ENCODE peak calls at places on chromosomes 1 and 21, in seven cellular contexts. I is adrenal gland, D is cardiac muscle cell, M is RWPE1, X is IMR-90, S is pancreas, G is A549. U is an unnamed sample.

GRCh38 chr1:38831753-38832734 is 27.5 kb downstream of the RRAGC start:
- DNase-seq in I (no peak), D (no peak), M (no peak), X (no peak), S (no peak), G (no peak), U (no peak)

GRCh38 chr1:239993333-239993732 is 98.3 kb upstream of the FMN2 start:
- DNase-seq in I (no peak), D (no peak), M (no peak), X (no peak), S (no peak), G (no peak), U (no peak)

GRCh38 chr1:51392241-51392640 is 61.9 kb upstream of the TTC39A start:
- DNase-seq in I (no peak), D (no peak), M (no peak), X (no peak), S (no peak), G (no peak), U (no peak)

GRCh38 chr1:214670098-214670497 is 67.1 kb downstream of the CENPF start:
- DNase-seq in I (peak), D (peak), M (no peak), X (peak), S (peak), G (no peak), U (peak)

GRCh38 chr1:31523769-31524168 is 52.5 kb upstream of the TINAGL1 start:
- DNase-seq in I (peak), D (no peak), M (no peak), X (no peak), S (no peak), G (no peak), U (peak)

GRCh38 chr1:158146165-158146564 is 34.5 kb upstream of the CD1D start:
- DNase-seq in I (peak), D (peak), M (peak), X (peak), S (no peak), G (no peak), U (no peak)

GRCh38 chr21:37684577-37684976 is 231.7 kb downstream of the KCNJ6 start:
- DNase-seq in I (no peak), D (no peak), M (no peak), X (no peak), S (no peak), G (no peak), U (no peak)

GRCh38 chr1:44030606-44031050 is 634 bp downstream of the SLC6A9 start:
- DNase-seq in I (peak), D (peak), M (peak), X (peak), S (no peak), G (no peak), U (no peak)

GRCh38 chr1:192810253-192810880 is 1.5 kb downstream of the RGS2 start:
- DNase-seq in I (peak), D (peak), M (no peak), X (peak), S (no peak), G (no peak), U (no peak)

GRCh38 chr21:19855522-19855921 is 1142.7 kb upstream of the NCAM2 start:
- DNase-seq in I (no peak), D (no peak), M (no peak), X (no peak), S (peak), G (no peak), U (no peak)

GRCh38 chr1:53835491-53835890 is 2.6 kb downstream of the NDC1 start:
- DNase-seq in I (no peak), D (no peak), M (no peak), X (peak), S (no peak), G (no peak), U (no peak)

GRCh38 chr1:47881505-47882442 is 115.4 kb downstream of the TRABD2B start:
- DNase-seq in I (no peak), D (no peak), M (no peak), X (peak), S (peak), G (no peak), U (no peak)

GRCh38 chr1:167455786-167456446 is 62.4 kb downstream of the CD247 start:
- DNase-seq in I (no peak), D (peak), M (no peak), X (no peak), S (peak), G (no peak), U (peak)

GRCh38 chr1:20370628-20371200 is 80.0 kb downstream of the VWA5B1 start:
- DNase-seq in I (no peak), D (no peak), M (no peak), X (no peak), S (no peak), G (no peak), U (no peak)

GRCh38 chr1:26142165-26142564 is 16.7 kb upstream of the FAM110D start:
- DNase-seq in I (no peak), D (no peak), M (no peak), X (no peak), S (no peak), G (no peak), U (no peak)

GRCh38 chr21:36481639-36482038 is 1.7 kb upstream of the CLDN14 start:
- DNase-seq in I (no peak), D (no peak), M (no peak), X (no peak), S (no peak), G (no peak), U (no peak)

GRCh38 chr1:235270625-235271024 is 57.4 kb downstream of the ARID4B start:
- DNase-seq in I (no peak), D (peak), M (no peak), X (peak), S (no peak), G (no peak), U (no peak)

GRCh38 chr1:161088587-161089110 is 709 bp downstream of the NECTIN4 start:
- DNase-seq in I (no peak), D (no peak), M (peak), X (peak), S (no peak), G (no peak), U (no peak)

GRCh38 chr21:31974454-31974985 is 101.7 kb downstream of the HUNK start:
- DNase-seq in I (no peak), D (no peak), M (no peak), X (no peak), S (no peak), G (no peak), U (peak)

GRCh38 chr1:167628754-167629515 is 1.1 kb upstream of the RCSD1 start:
- DNase-seq in I (no peak), D (no peak), M (no peak), X (no peak), S (no peak), G (no peak), U (no peak)

GRCh38 chr1:86016076-86016746 is 140.4 kb downstream of the COL24A1 start:
- DNase-seq in I (no peak), D (no peak), M (no peak), X (peak), S (no peak), G (no peak), U (no peak)

GRCh38 chr1:97919568-97920261 is 1.1 kb downstream of the DPYD start:
- DNase-seq in I (no peak), D (peak), M (peak), X (peak), S (no peak), G (no peak), U (no peak)

GRCh38 chr21:35529141-35529863 is 480.2 kb upstream of the RUNX1 start:
- DNase-seq in I (no peak), D (peak), M (no peak), X (peak), S (no peak), G (no peak), U (no peak)

GRCh38 chr1:119132179-119132578 is 8.3 kb downstream of the WARS2 start:
- DNase-seq in I (no peak), D (no peak), M (no peak), X (no peak), S (no peak), G (no peak), U (no peak)

GRCh38 chr21:36175771-36176565 is 19.3 kb downstream of the DOP1B start:
- DNase-seq in I (no peak), D (no peak), M (no peak), X (no peak), S (no peak), G (no peak), U (no peak)

GRCh38 chr1:167563579-167564246 is 10.2 kb upstream of the CREG1 start:
- DNase-seq in I (peak), D (peak), M (no peak), X (no peak), S (no peak), G (no peak), U (peak)

GRCh38 chr1:35715568-35716002 is 3.1 kb downstream of the C1orf216 start:
- DNase-seq in I (peak), D (peak), M (peak), X (peak), S (peak), G (peak), U (peak)

GRCh38 chr1:47424336-47424982 is 8.4 kb downstream of the FOXE3 start:
- DNase-seq in I (peak), D (peak), M (peak), X (peak), S (no peak), G (peak), U (no peak)

GRCh38 chr21:42997053-42997452 is 22.7 kb downstream of the PKNOX1 start:
- DNase-seq in I (peak), D (peak), M (peak), X (peak), S (peak), G (no peak), U (no peak)

GRCh38 chr1:107689733-107690132 is 275.2 kb downstream of the VAV3 start:
- DNase-seq in I (no peak), D (no peak), M (no peak), X (no peak), S (no peak), G (no peak), U (no peak)

DNA sequence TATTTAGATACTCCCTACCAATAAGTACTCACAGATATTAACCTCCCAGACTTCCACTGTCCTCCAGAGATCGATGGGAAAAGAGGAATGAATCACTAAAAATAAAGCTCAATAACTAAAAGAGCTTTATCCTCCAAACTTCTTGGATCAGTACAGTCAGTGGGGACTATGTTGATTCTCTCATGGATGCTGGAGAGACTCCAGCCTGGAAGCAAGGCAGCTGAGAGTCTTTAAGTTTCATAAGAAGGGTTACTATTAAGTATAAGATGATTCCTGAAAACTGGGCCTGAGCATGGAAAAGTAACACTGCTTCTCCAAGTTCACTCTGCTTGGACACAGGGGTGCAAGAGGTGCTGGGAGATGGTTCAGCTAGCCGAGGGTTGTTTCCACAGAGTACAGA is 6.2 kb upstream of the DDR2 start:
- DNase-seq in I (no peak), D (peak), M (no peak), X (peak), S (no peak), G (no peak), U (no peak)
- H3K27ac ChIP-seq in I (peak), D (no peak), M (no peak), X (peak), S (no peak), G (no peak), U (peak)

GRCh38 chr1:50103615-50104081 is 5.1 kb upstream of the ELAVL4 start:
- DNase-seq in I (no peak), D (no peak), M (no peak), X (no peak), S (no peak), G (no peak), U (no peak)

GRCh38 chr1:50106095-50106761 is 2.5 kb upstream of the ELAVL4 start:
- DNase-seq in I (no peak), D (no peak), M (no peak), X (no peak), S (no peak), G (no peak), U (no peak)

GRCh38 chr1:50109647-50110075 is 941 bp downstream of the ELAVL4 start:
- DNase-seq in I (peak), D (peak), M (no peak), X (no peak), S (no peak), G (no peak), U (no peak)

GRCh38 chr1:50108497-50109073 is at the start of gene ELAVL4:
- DNase-seq in I (no peak), D (no peak), M (no peak), X (no peak), S (no peak), G (no peak), U (no peak)

DNA sequence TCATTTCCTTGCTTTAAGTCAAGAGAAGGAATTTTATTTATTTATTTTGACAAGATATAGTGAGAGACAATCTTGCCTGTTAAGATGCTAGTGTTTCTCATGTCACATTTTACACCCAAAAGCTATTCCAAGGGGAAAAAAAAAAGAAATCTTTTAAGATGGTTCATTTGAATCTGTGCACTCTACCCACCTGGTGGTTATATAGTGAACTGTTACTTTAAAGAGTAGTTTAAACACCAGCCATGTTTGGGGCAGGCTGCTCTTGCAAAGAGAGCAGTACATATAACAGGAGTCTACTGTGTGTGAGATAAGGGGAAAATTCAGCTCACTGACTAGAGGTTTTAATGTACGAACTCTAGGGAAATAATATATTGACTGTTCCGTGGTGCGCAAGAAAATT is 3.3 kb upstream of the ELAVL4 start:
- DNase-seq in I (no peak), D (no peak), M (no peak), X (no peak), S (no peak), G (no peak), U (no peak)
- TF ChIP-seq CTCF in I (no peak), D (no peak), M (no peak), X (no peak), S (no peak), G (no peak), U (peak)

DNA sequence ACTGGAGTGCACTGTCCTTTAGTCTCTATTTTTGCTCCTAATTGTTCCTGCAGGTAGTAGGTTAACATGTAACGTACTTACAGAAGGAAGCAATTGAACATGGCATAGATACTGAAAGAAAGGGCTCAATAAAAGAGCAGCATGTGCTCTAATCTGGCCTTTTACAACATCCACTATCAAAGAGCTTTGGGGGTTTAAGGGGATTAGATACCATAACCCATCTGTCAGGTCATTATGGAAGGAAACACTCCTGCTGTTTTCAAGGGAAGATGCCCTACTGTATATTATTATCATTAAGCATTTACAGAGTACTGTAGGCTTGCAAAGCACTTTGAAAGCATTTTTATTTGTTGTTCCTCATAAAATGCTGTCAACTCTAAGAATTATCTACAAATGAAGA is 152.8 kb downstream of the TTLL7 start:
- DNase-seq in I (no peak), D (no peak), M (no peak), X (no peak), S (no peak), G (no peak), U (no peak)
- H3K27ac ChIP-seq in I (no peak), D (no peak), M (no peak), X (no peak), S (no peak), G (no peak), U (no peak)

GRCh38 chr1:248811514-248812490 is 13.9 kb downstream of the SH3BP5L start:
- DNase-seq in I (no peak), D (no peak), M (no peak), X (no peak), S (no peak), G (no peak), U (no peak)
- TF ChIP-seq CTCF in I (no peak), D (peak), M (no peak), X (no peak), S (no peak), G (no peak), U (no peak)

DNA sequence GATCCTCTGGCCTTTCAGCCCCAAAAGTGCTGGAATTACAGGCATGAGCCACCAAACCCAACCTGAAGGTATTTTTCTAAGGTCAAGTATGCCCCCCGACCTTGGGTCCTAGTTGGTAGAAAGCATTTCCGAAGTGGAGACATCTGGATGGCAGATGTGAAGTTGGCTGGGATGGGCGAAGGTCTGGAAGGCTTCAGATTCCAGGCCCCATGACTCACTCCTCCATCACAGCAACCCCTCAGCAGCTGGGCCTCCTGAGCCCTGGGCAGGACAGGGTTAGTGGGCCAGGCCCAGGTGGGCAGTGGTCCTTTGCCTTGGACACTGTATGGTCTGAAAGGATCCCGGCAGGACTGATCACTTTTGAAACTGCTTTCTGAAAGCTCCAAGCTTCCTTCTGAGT is 23.3 kb downstream of the NAV1 start:
- DNase-seq in I (no peak), D (peak), M (peak), X (peak), S (no peak), G (no peak), U (no peak)
- H3K27ac ChIP-seq in I (no peak), D (no peak), M (peak), X (peak), S (no peak), G (peak), U (peak)

GRCh38 chr21:15062566-15062965 is 2.2 kb downstream of the NRIP1 start:
- DNase-seq in I (no peak), D (peak), M (peak), X (no peak), S (no peak), G (no peak), U (no peak)
- TF ChIP-seq CTCF in I (no peak), D (peak), M (peak), X (no peak), S (no peak), G (peak), U (no peak)

GRCh38 chr1:9801909-9802308 is 21.9 kb downstream of the CLSTN1 start:
- DNase-seq in I (no peak), D (no peak), M (no peak), X (no peak), S (no peak), G (no peak), U (no peak)
- H3K27ac ChIP-seq in I (no peak), D (peak), M (peak), X (no peak), S (no peak), G (no peak), U (no peak)

DNA sequence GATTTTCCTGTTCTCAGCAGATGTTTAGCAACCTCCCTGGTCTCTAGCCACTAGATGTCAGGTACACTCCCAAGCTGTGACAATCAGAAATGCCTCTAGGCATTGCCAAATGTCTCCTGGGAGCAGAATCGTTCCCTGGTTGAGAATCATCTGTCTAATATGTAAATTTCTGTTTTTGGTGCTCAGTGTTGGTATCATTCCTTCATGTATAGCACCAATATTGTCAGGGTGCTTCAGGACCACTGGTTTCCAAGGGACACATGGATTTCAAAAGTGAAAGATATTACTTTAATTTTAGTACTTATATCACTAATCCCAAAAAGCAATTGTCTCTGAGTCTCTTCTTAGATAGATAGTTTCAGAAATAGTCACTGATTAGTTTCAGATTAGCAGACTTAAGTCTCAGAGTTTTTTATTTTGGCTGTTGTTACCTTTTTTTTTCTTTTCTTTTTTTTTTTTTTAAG is 160.1 kb downstream of the PTPRC start:
- DNase-seq in I (no peak), D (no peak), M (no peak), X (no peak), S (no peak), G (no peak), U (no peak)
- TF ChIP-seq CTCF in I (no peak), D (no peak), M (no peak), X (no peak), S (no peak), G (no peak), U (no peak)

U was measured in stomach.